ENCODE peak calls at places on chromosomes 11 and 22, in ten cellular contexts. B is activated T-cell treated with anti-CD3 and anti-CD28 coated beads, Interleukin-2, amount 50 U/mL, for 72 hours; Z is cardiac muscle cell; N is T-cell; O is GF-D8; S is activated effector memory CD4-positive, alpha-beta T cell treated with Interleukin-2 at 50 U/mL for 16 hours; R is NCI-H187; C is activated T-helper 9 cell treated with anti-CD3 and anti-CD28 coated beads, Interleukin-2, amount 50 U/mL, for 16 hours; W is ovary; T is effector CD8-positive, alpha-beta T cell. G is an unnamed sample.

GRCh38 chr11:68099474-68100405 is 21.4 kb downstream of the CHKA start:
- DNase-seq in B (peak; percentile 38), Z (peak; percentile 64), N (peak; percentile 52), O (no peak), S (no peak), R (no peak), C (no peak), W (peak; percentile 78), T (peak; percentile 27), G (no peak)

GRCh38 chr22:50473855-50474671 is 772 bp downstream of the SBF1 start:
- DNase-seq in B (peak; percentile 57), Z (peak; percentile 51), N (no peak), O (no peak), S (no peak), R (no peak), C (no peak), W (peak; percentile 60), T (no peak), G (no peak)

GRCh38 chr22:49367016-49367697 is 460.5 kb downstream of the BRD1 start:
- DNase-seq in B (no peak), Z (no peak), N (no peak), O (no peak), S (no peak), R (no peak), C (no peak), W (no peak), T (no peak), G (no peak)

GRCh38 chr11:123851110-123851509 is 34.4 kb downstream of the TMEM225 start:
- DNase-seq in B (no peak), Z (no peak), N (no peak), O (no peak), S (no peak), R (no peak), C (no peak), W (no peak), T (no peak), G (no peak)

GRCh38 chr22:30809086-30809485 is 114.4 kb downstream of the OSBP2 start:
- DNase-seq in B (no peak), Z (no peak), N (no peak), O (no peak), S (no peak), R (no peak), C (no peak), W (no peak), T (no peak), G (no peak)

GRCh38 chr11:68655806-68656205 is 28.5 kb upstream of the GAL start:
- DNase-seq in B (no peak), Z (no peak), N (no peak), O (no peak), S (no peak), R (no peak), C (no peak), W (no peak), T (no peak), G (no peak)

GRCh38 chr22:49272546-49273125 is 555.0 kb downstream of the BRD1 start:
- DNase-seq in B (no peak), Z (no peak), N (no peak), O (no peak), S (no peak), R (no peak), C (no peak), W (no peak), T (no peak), G (no peak)

GRCh38 chr11:5288108-5288911 is 13.4 kb downstream of the OR51B4 start:
- DNase-seq in B (no peak), Z (peak; percentile 22), N (no peak), O (no peak), S (no peak), R (no peak), C (no peak), W (no peak), T (no peak), G (no peak)

GRCh38 chr22:32754413-32755041 is 47.0 kb upstream of the TIMP3 start:
- DNase-seq in B (no peak), Z (peak; percentile 80), N (no peak), O (no peak), S (no peak), R (no peak), C (no peak), W (no peak), T (no peak), G (no peak)

GRCh38 chr11:69365567-69365966 is 71.6 kb downstream of the MYEOV start:
- DNase-seq in B (no peak), Z (no peak), N (no peak), O (no peak), S (no peak), R (no peak), C (no peak), W (no peak), T (no peak), G (no peak)

GRCh38 chr11:27234043-27234668 is 128.9 kb downstream of the CCDC34 start:
- DNase-seq in B (no peak), Z (peak; percentile 97), N (no peak), O (no peak), S (no peak), R (peak; percentile 88), C (no peak), W (no peak), T (no peak), G (no peak)

GRCh38 chr22:45268958-45269844 is 15.5 kb upstream of the UPK3A start:
- DNase-seq in B (peak; percentile 81), Z (peak; percentile 80), N (peak; percentile 74), O (no peak), S (peak; percentile 83), R (no peak), C (peak; percentile 83), W (peak; percentile 94), T (peak; percentile 90), G (no peak)

GRCh38 chr11:19379465-19379864 is 138.7 kb upstream of the E2F8 start:
- DNase-seq in B (no peak), Z (peak; percentile 45), N (no peak), O (no peak), S (no peak), R (no peak), C (no peak), W (no peak), T (no peak), G (no peak)

GRCh38 chr22:44193537-44193896 is 12.8 kb downstream of the PARVG start:
- DNase-seq in B (peak; percentile 58), Z (no peak), N (no peak), O (peak; percentile 83), S (no peak), R (no peak), C (no peak), W (no peak), T (no peak), G (no peak)

GRCh38 chr11:35363246-35364100 is 55.9 kb downstream of the SLC1A2 start:
- DNase-seq in B (no peak), Z (no peak), N (no peak), O (no peak), S (no peak), R (no peak), C (no peak), W (no peak), T (no peak), G (no peak)

GRCh38 chr11:57787920-57788716 is 26.5 kb downstream of the CTNND1 start:
- DNase-seq in B (no peak), Z (peak; percentile 40), N (no peak), O (peak; percentile 57), S (no peak), R (no peak), C (no peak), W (no peak), T (no peak), G (peak; percentile 48)

GRCh38 chr11:72191961-72192381 is at the start of gene FOLR1:
- DNase-seq in B (no peak), Z (no peak), N (no peak), O (no peak), S (no peak), R (no peak), C (no peak), W (no peak), T (no peak), G (no peak)

GRCh38 chr11:113114452-113115027 is 153.3 kb downstream of the NCAM1 start:
- DNase-seq in B (no peak), Z (peak; percentile 70), N (no peak), O (no peak), S (no peak), R (peak; percentile 19), C (no peak), W (peak; percentile 68), T (no peak), G (no peak)

GRCh38 chr11:10265936-10266335 is 28.1 kb downstream of the SBF2 start:
- DNase-seq in B (no peak), Z (no peak), N (no peak), O (no peak), S (no peak), R (no peak), C (no peak), W (no peak), T (no peak), G (no peak)

GRCh38 chr11:69080361-69080973 is 31.7 kb downstream of the TPCN2 start:
- DNase-seq in B (no peak), Z (peak; percentile 16), N (no peak), O (no peak), S (peak; percentile 50), R (no peak), C (no peak), W (no peak), T (no peak), G (no peak)

GRCh38 chr11:68003846-68004550 is at the start of gene UNC93B1:
- DNase-seq in B (peak; percentile 89), Z (peak; percentile 86), N (peak; percentile 80), O (peak; percentile 77), S (peak; percentile 77), R (peak; percentile 32), C (peak; percentile 75), W (peak; percentile 82), T (peak; percentile 48), G (peak; percentile 17)

GRCh38 chr11:107840120-107840479 is 18.5 kb downstream of the SLC35F2 start:
- DNase-seq in B (no peak), Z (no peak), N (no peak), O (peak; percentile 90), S (no peak), R (no peak), C (no peak), W (no peak), T (no peak), G (no peak)

GRCh38 chr11:112321521-112322172 is 61.0 kb upstream of the PLET1 start:
- DNase-seq in B (no peak), Z (peak; percentile 93), N (no peak), O (peak; percentile 96), S (no peak), R (no peak), C (no peak), W (no peak), T (no peak), G (no peak)

GRCh38 chr22:29885610-29886009 is 2.6 kb downstream of the MTMR3 start:
- DNase-seq in B (no peak), Z (no peak), N (no peak), O (no peak), S (no peak), R (no peak), C (no peak), W (no peak), T (no peak), G (no peak)

GRCh38 chr11:57458410-57459111 is 1.8 kb upstream of the RTN4RL2 start:
- DNase-seq in B (peak; percentile 51), Z (peak; percentile 50), N (no peak), O (no peak), S (peak; percentile 10), R (no peak), C (peak; percentile 51), W (peak; percentile 69), T (peak; percentile 28), G (no peak)

GRCh38 chr11:72397333-72397732 is 37.0 kb downstream of the CLPB start:
- DNase-seq in B (no peak), Z (no peak), N (no peak), O (no peak), S (no peak), R (no peak), C (no peak), W (no peak), T (no peak), G (no peak)

GRCh38 chr11:2815762-2816496 is 69.6 kb downstream of the CDKN1C start:
- DNase-seq in B (no peak), Z (no peak), N (no peak), O (no peak), S (no peak), R (no peak), C (no peak), W (peak; percentile 36), T (no peak), G (no peak)

GRCh38 chr11:33387586-33387985 is 130.4 kb downstream of the HIPK3 start:
- DNase-seq in B (no peak), Z (no peak), N (no peak), O (no peak), S (no peak), R (no peak), C (no peak), W (no peak), T (no peak), G (no peak)

G was measured in SIG-M5.